ENCODE peak calls at places on chromosome 18, in five cellular contexts. U is mammary epithelial cell, Q is astrocyte, P is PC-9, J is neural progenitor cell. Y is an unnamed sample.

GRCh38 chr18:22544626-22545025 is 126.9 kb upstream of the CTAGE1 start:
- DNase-seq in U (no peak), Q (no peak), P (no peak), J (no peak), Y (no peak)

GRCh38 chr18:36017232-36017631 is 44.8 kb downstream of the RMP24 start:
- DNase-seq in U (no peak), Q (no peak), P (no peak), J (no peak), Y (no peak)

GRCh38 chr18:413263-413662 is 87.2 kb downstream of the COLEC12 start:
- DNase-seq in U (no peak), Q (peak), P (no peak), J (no peak), Y (no peak)

GRCh38 chr18:12857215-12857924 is 26.7 kb downstream of the PTPN2 start:
- DNase-seq in U (no peak), Q (no peak), P (no peak), J (no peak), Y (no peak)

GRCh38 chr18:73785276-73785675 is 362.4 kb downstream of the FBXO15 start:
- DNase-seq in U (peak), Q (peak), P (no peak), J (no peak), Y (no peak)

GRCh38 chr18:22210331-22210754 is 41.0 kb downstream of the GATA6 start:
- DNase-seq in U (peak), Q (peak), P (no peak), J (no peak), Y (peak)

GRCh38 chr18:79486356-79487197 is 90.8 kb downstream of the NFATC1 start:
- DNase-seq in U (no peak), Q (no peak), P (no peak), J (no peak), Y (no peak)

GRCh38 chr18:30359521-30359920 is 683.0 kb downstream of the DSC3 start:
- DNase-seq in U (peak), Q (no peak), P (peak), J (no peak), Y (no peak)

GRCh38 chr18:24488824-24489493 is 28.5 kb downstream of the HRH4 start:
- DNase-seq in U (peak), Q (peak), P (no peak), J (peak), Y (peak)

GRCh38 chr18:51350081-51350480 is 152.6 kb upstream of the MEX3C start:
- DNase-seq in U (no peak), Q (no peak), P (no peak), J (no peak), Y (no peak)

GRCh38 chr18:10022365-10022764 is 108.5 kb downstream of the VAPA start:
- DNase-seq in U (no peak), Q (no peak), P (no peak), J (no peak), Y (no peak)

GRCh38 chr18:73520229-73520628 is 627.4 kb downstream of the FBXO15 start:
- DNase-seq in U (no peak), Q (no peak), P (no peak), J (peak), Y (peak)

GRCh38 chr18:9913151-9913525 is 678 bp upstream of the VAPA start:
- DNase-seq in U (no peak), Q (peak), P (no peak), J (no peak), Y (no peak)

GRCh38 chr18:74524097-74524496 is 10.2 kb upstream of the CNDP1 start:
- DNase-seq in U (no peak), Q (no peak), P (no peak), J (no peak), Y (no peak)

GRCh38 chr18:77114564-77115391 is 17.8 kb downstream of the MBP start:
- DNase-seq in U (peak), Q (peak), P (peak), J (no peak), Y (peak)

GRCh38 chr18:74282359-74283254 is 9.2 kb downstream of the CYB5A start:
- DNase-seq in U (no peak), Q (no peak), P (peak), J (no peak), Y (no peak)

GRCh38 chr18:36130039-36130831 is 536 bp downstream of the ELP2 start:
- DNase-seq in U (no peak), Q (no peak), P (no peak), J (no peak), Y (no peak)

GRCh38 chr18:55780591-55781071 is 192.6 kb upstream of the TCF4 start:
- DNase-seq in U (no peak), Q (peak), P (no peak), J (no peak), Y (no peak)

GRCh38 chr18:60888225-60888624 is 445.0 kb upstream of the CDH20 start:
- DNase-seq in U (no peak), Q (no peak), P (no peak), J (no peak), Y (no peak)

GRCh38 chr18:79542876-79543750 is 136.5 kb upstream of the CTDP1 start:
- DNase-seq in U (no peak), Q (no peak), P (no peak), J (no peak), Y (peak)

GRCh38 chr18:62089174-62089573 is 97.7 kb downstream of the PIGN start:
- DNase-seq in U (no peak), Q (no peak), P (no peak), J (no peak), Y (no peak)

GRCh38 chr18:62878305-62878704 is 163.0 kb downstream of the PHLPP1 start:
- DNase-seq in U (no peak), Q (no peak), P (no peak), J (no peak), Y (no peak)

GRCh38 chr18:39799010-39799409 is 2156.0 kb upstream of the PIK3C3 start:
- DNase-seq in U (peak), Q (no peak), P (no peak), J (no peak), Y (peak)

GRCh38 chr18:45373286-45373880 is 241.9 kb upstream of the SLC14A2 start:
- DNase-seq in U (no peak), Q (no peak), P (no peak), J (no peak), Y (no peak)

GRCh38 chr18:79531386-79531785 is 135.7 kb downstream of the NFATC1 start:
- DNase-seq in U (no peak), Q (no peak), P (no peak), J (no peak), Y (no peak)

GRCh38 chr18:58256316-58257080 is 212.5 kb downstream of the NEDD4L start:
- DNase-seq in U (no peak), Q (no peak), P (no peak), J (no peak), Y (no peak)

GRCh38 chr18:13067124-13067523 is 76.0 kb downstream of the CEP192 start:
- DNase-seq in U (no peak), Q (no peak), P (no peak), J (no peak), Y (no peak)

GRCh38 chr18:23721711-23722479 is 32.6 kb downstream of the LAMA3 start:
- DNase-seq in U (no peak), Q (no peak), P (no peak), J (peak), Y (peak)

GRCh38 chr18:9103488-9103887 is 989 bp downstream of the NDUFV2 start:
- DNase-seq in U (peak), Q (no peak), P (no peak), J (no peak), Y (peak)

GRCh38 chr18:24118750-24119577 is 19.9 kb upstream of the CABYR start:
- DNase-seq in U (peak), Q (peak), P (peak), J (peak), Y (peak)

GRCh38 chr18:39862341-39862740 is 2092.7 kb upstream of the PIK3C3 start:
- DNase-seq in U (peak), Q (no peak), P (no peak), J (no peak), Y (no peak)

GRCh38 chr18:3306391-3306790 is 44.5 kb downstream of the MYL12B start:
- DNase-seq in U (peak), Q (no peak), P (no peak), J (no peak), Y (no peak)

GRCh38 chr18:692841-693240 is 19.6 kb downstream of the ENOSF1 start:
- DNase-seq in U (no peak), Q (no peak), P (no peak), J (no peak), Y (no peak)

GRCh38 chr18:23689616-23690504 is 607 bp downstream of the LAMA3 start:
- DNase-seq in U (peak), Q (no peak), P (no peak), J (peak), Y (peak)

GRCh38 chr18:23099621-23100020 is 35.7 kb upstream of the CABLES1 start:
- DNase-seq in U (peak), Q (no peak), P (peak), J (no peak), Y (peak)

GRCh38 chr18:24544141-24544498 is 83.7 kb downstream of the HRH4 start:
- DNase-seq in U (peak), Q (no peak), P (no peak), J (peak), Y (peak)

GRCh38 chr18:67478249-67478648 is 38.3 kb downstream of the DSEL start:
- DNase-seq in U (no peak), Q (peak), P (no peak), J (no peak), Y (no peak)

GRCh38 chr18:61855127-61855991 is 37.4 kb downstream of the RNF152 start:
- DNase-seq in U (no peak), Q (no peak), P (no peak), J (no peak), Y (no peak)

GRCh38 chr18:69622192-69622591 is 221.5 kb downstream of the DOK6 start:
- DNase-seq in U (no peak), Q (no peak), P (no peak), J (no peak), Y (no peak)

GRCh38 chr18:69631281-69631680 is 230.6 kb downstream of the DOK6 start:
- DNase-seq in U (peak), Q (peak), P (no peak), J (no peak), Y (no peak)

GRCh38 chr18:69622961-69623360 is 222.3 kb downstream of the DOK6 start:
- DNase-seq in U (no peak), Q (no peak), P (no peak), J (no peak), Y (no peak)

GRCh38 chr18:69628774-69629359 is 228.2 kb downstream of the DOK6 start:
- DNase-seq in U (no peak), Q (no peak), P (no peak), J (no peak), Y (no peak)

DNA sequence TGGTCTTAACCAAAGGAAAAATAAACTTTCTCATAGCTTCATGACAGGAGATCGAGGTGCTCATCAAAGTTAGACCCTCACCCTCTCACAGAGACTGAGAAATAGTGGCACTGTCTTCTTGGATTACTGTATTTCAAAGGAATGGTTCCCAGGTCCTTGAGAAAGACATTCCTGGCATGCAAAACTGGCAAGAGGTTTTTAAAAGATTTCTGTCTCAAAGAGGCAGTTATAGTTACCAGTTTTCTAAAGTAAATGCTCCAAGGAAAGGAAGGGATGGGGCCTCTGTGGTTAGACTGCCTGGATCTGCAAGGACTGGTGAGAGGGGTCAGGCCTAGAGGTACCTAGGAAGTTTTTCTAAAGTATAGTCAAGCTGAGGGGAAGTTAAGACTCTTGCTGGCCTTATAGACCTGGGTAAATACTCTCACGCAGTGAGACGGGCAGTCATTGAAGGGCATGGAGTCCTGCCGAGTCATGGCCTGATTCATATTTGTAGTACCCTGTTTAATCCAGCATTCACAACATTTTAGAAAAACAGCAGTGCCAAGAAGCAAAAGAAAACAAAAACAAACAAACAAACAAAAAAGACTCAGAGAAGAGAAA is 226.1 kb downstream of the DOK6 start:
- DNase-seq in U (no peak), Q (peak), P (no peak), J (no peak), Y (no peak)
- TF ChIP-seq EZH2 in U (no peak), Q (no peak), P (no peak), J (no peak), Y (no peak)

GRCh38 chr18:15198116-15198389 is 450.1 kb downstream of the ANKRD30B start:
- DNase-seq in U (no peak), Q (no peak), P (no peak), J (no peak), Y (no peak)
- TF ChIP-seq EZH2 in U (no peak), Q (no peak), P (no peak), J (no peak), Y (no peak)

GRCh38 chr18:11689031-11689971 is at the start of gene GNAL:
- DNase-seq in U (peak), Q (peak), P (peak), J (peak), Y (peak)

GRCh38 chr18:11695736-11696135 is 6.7 kb downstream of the GNAL start:
- DNase-seq in U (peak), Q (no peak), P (no peak), J (no peak), Y (no peak)

GRCh38 chr18:11689972-11690570 is 1.0 kb downstream of the GNAL start:
- DNase-seq in U (peak), Q (no peak), P (no peak), J (no peak), Y (no peak)
- TF ChIP-seq EZH2 in U (no peak), Q (peak), P (no peak), J (no peak), Y (no peak)

GRCh38 chr18:59272971-59273935 is at the start of gene RAX:
- DNase-seq in U (no peak), Q (no peak), P (no peak), J (peak), Y (peak)
- TF ChIP-seq EZH2 in U (peak), Q (peak), P (no peak), J (peak), Y (peak)

GRCh38 chr18:26655010-26655613 is 106.8 kb upstream of the KCTD1 start:
- DNase-seq in U (no peak), Q (peak), P (no peak), J (no peak), Y (peak)

GRCh38 chr18:26656401-26656943 is 108.1 kb upstream of the KCTD1 start:
- DNase-seq in U (no peak), Q (no peak), P (no peak), J (peak), Y (no peak)

GRCh38 chr18:26655614-26656400 is 107.5 kb upstream of the KCTD1 start:
- DNase-seq in U (peak), Q (peak), P (peak), J (peak), Y (peak)

GRCh38 chr18:26652501-26652900 is 104.1 kb upstream of the KCTD1 start:
- DNase-seq in U (no peak), Q (no peak), P (no peak), J (peak), Y (no peak)

DNA sequence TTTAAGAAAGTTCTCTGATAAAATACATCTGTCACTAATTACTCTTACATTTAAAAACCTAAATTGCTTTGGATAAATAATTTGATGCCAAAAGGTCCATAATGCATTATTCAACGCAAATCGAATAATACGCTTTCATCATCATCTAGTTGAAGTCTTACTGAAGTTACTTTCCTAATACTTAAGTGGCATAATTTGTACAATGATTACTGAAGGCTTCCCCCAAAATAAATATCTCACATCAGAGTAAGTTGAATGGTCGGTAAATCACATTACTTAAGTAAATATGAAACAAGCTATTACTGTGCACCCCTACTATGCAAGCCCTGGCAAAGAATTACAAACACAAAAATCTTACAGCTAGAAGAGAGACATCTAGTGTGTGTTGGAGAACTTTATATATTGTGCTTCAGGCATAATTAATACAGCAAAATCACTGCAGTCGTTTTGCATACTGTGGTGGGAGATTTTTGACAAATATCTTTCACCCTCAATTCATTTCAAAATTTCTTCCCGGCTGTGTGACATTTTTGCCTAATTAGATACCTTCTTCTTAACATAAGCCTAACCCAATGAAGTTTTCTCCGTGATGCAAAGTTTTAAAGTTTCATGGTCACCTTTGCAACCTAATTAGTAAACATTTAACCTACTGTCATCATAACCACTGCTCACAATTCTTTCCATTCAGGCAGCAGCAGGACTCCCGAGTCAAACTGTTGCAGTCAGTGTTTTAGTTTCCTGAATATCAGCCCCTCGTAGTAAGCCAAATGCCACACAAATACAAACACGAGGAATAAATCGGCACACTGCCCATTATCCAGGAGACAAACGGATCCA is 106.0 kb upstream of the KCTD1 start:
- DNase-seq in U (no peak), Q (no peak), P (no peak), J (no peak), Y (no peak)
- TF ChIP-seq EZH2 in U (peak), Q (no peak), P (no peak), J (no peak), Y (no peak)

GRCh38 chr18:48408727-48409590 is at the start of gene ZBTB7C:
- DNase-seq in U (peak), Q (no peak), P (no peak), J (peak), Y (peak)

GRCh38 chr18:48410095-48410920 is 1.1 kb upstream of the ZBTB7C start:
- DNase-seq in U (peak), Q (peak), P (peak), J (peak), Y (peak)

GRCh38 chr18:48407358-48407757 is 1.8 kb downstream of the ZBTB7C start:
- DNase-seq in U (no peak), Q (no peak), P (no peak), J (no peak), Y (no peak)

GRCh38 chr18:48409591-48410094 is 460 bp upstream of the ZBTB7C start:
- DNase-seq in U (peak), Q (no peak), P (no peak), J (no peak), Y (peak)

GRCh38 chr18:48408111-48408726 is 964 bp downstream of the ZBTB7C start:
- DNase-seq in U (no peak), Q (no peak), P (no peak), J (peak), Y (no peak)
- TF ChIP-seq EZH2 in U (no peak), Q (peak), P (no peak), J (peak), Y (peak)

GRCh38 chr18:47262397-47263196 is 11.1 kb upstream of the SKOR2 start:
- DNase-seq in U (no peak), Q (no peak), P (no peak), J (peak), Y (no peak)
- TF ChIP-seq EZH2 in U (peak), Q (peak), P (no peak), J (peak), Y (peak)

DNA sequence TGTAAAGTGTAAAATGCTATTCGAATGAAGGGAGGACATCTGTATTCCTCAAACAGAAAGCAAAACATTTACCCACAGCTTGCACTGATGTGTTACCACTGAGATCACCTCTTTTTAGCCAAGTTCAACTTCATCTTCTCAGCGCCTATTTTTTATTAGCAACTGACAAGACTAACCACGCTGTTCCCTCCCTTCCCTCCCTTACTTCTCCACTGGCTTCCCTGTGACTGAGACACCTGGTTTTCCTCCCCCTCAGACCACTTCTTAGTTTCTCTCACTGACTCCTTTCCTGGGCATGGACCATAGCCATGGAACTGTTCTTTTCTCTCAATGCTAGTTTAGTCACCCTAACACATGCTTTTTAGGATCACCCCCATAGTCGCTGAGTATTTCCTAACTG is 3.3 kb downstream of the L3MBTL4 start:
- DNase-seq in U (no peak), Q (no peak), P (no peak), J (no peak), Y (no peak)
- TF ChIP-seq EZH2 in U (no peak), Q (no peak), P (no peak), J (no peak), Y (no peak)

GRCh38 chr18:43303376-43303775 is 26.1 kb upstream of the SYT4 start:
- DNase-seq in U (peak), Q (no peak), P (no peak), J (no peak), Y (no peak)
- TF ChIP-seq EZH2 in U (no peak), Q (no peak), P (no peak), J (no peak), Y (no peak)

Y was measured in hepatocyte.